ENCODE peak calls at places on chromosome 21, in nine cellular contexts. A is Peyer's patch, S is fibroblast of lung, W is suprapubic skin, K is endothelial cell of umbilical vein, Z is heart left ventricle, Q is right atrium auricular region, C is transverse colon, G is left ventricle myocardium inferior. P is an unnamed sample.

GRCh38 chr21:39429445-39429844 is 16.1 kb downstream of the LCA5L start:
- DNase-seq in A (no peak), S (no peak), W (no peak), K (no peak), Z (no peak), Q (no peak), C (no peak), G (no peak), P (no peak)

GRCh38 chr21:41317458-41317857 is 857 bp downstream of the FAM3B start:
- DNase-seq in A (peak), S (no peak), W (no peak), K (no peak), Z (no peak), Q (no peak), C (no peak), G (no peak), P (no peak)

GRCh38 chr21:15592271-15592860 is 137.4 kb upstream of the USP25 start:
- DNase-seq in A (no peak), S (peak), W (no peak), K (peak), Z (no peak), Q (no peak), C (no peak), G (no peak), P (no peak)

GRCh38 chr21:30714436-30714835 is 4.1 kb downstream of the KRTAP21-3 start:
- DNase-seq in A (no peak), S (no peak), W (no peak), K (no peak), Z (no peak), Q (no peak), C (no peak), G (no peak), P (no peak)

GRCh38 chr21:29645666-29646553 is 293.9 kb downstream of the GRIK1 start:
- DNase-seq in A (no peak), S (peak), W (no peak), K (no peak), Z (no peak), Q (no peak), C (no peak), G (no peak), P (no peak)

GRCh38 chr21:42736646-42737350 is 83.4 kb downstream of the PDE9A start:
- DNase-seq in A (peak), S (no peak), W (peak), K (no peak), Z (no peak), Q (no peak), C (no peak), G (no peak), P (no peak)

GRCh38 chr21:31408306-31409088 is 64.4 kb upstream of the TIAM1 start:
- DNase-seq in A (no peak), S (no peak), W (no peak), K (no peak), Z (no peak), Q (peak), C (no peak), G (no peak), P (peak)

GRCh38 chr21:22758478-22758877 is 1760.3 kb downstream of the NCAM2 start:
- DNase-seq in A (no peak), S (peak), W (no peak), K (peak), Z (no peak), Q (no peak), C (no peak), G (no peak), P (no peak)

GRCh38 chr21:41428311-41428710 is 2.3 kb downstream of the MX1 start:
- DNase-seq in A (no peak), S (no peak), W (no peak), K (no peak), Z (no peak), Q (peak), C (no peak), G (no peak), P (no peak)

GRCh38 chr21:28904961-28905435 is 87.7 kb downstream of the LTN1 start:
- DNase-seq in A (no peak), S (no peak), W (no peak), K (no peak), Z (no peak), Q (no peak), C (peak), G (no peak), P (no peak)

GRCh38 chr21:29299046-29299905 is 554 bp downstream of the BACH1 start:
- DNase-seq in A (peak), S (peak), W (peak), K (peak), Z (peak), Q (peak), C (peak), G (peak), P (peak)

GRCh38 chr21:30831194-30831765 is 1.7 kb upstream of the KRTAP7-1 start:
- DNase-seq in A (no peak), S (no peak), W (no peak), K (no peak), Z (no peak), Q (no peak), C (no peak), G (no peak), P (no peak)

GRCh38 chr21:27694667-27695066 is 727.8 kb upstream of the ADAMTS5 start:
- DNase-seq in A (no peak), S (no peak), W (no peak), K (no peak), Z (no peak), Q (no peak), C (no peak), G (no peak), P (no peak)

GRCh38 chr21:33684068-33684467 is 41.8 kb downstream of the ITSN1 start:
- DNase-seq in A (no peak), S (no peak), W (no peak), K (peak), Z (no peak), Q (no peak), C (no peak), G (no peak), P (no peak)
- H3K4me3 ChIP-seq in A (no peak), S (no peak), W (no peak), K (peak), Z (no peak), Q (no peak), C (no peak), G (no peak), P (no peak)

DNA sequence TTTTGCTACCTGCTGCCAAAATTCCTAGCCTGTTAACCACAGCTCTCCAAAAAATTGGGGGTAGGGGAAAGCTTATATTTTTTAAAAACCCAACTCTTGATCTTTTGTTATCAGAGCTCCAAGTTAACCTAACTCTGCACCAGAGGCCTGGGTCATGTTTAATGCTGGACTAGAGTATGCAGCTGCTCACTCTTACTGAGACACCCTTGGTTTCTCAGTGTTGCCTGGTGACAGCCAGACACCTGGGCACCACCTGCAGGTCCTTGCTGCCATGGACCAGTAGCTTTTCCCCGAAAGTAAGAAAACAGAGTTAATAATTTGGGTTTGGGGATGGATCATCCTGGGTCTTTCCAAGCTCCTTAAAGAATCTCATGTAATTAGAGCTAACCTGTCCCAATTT is 30.1 kb downstream of the KCNJ6 start:
- DNase-seq in A (no peak), S (no peak), W (no peak), K (no peak), Z (no peak), Q (no peak), C (no peak), G (no peak), P (no peak)
- H3K27ac ChIP-seq in A (no peak), S (no peak), W (no peak), K (no peak), Z (no peak), Q (no peak), C (no peak), G (no peak), P (no peak)

GRCh38 chr21:44872266-44872567 is 1.3 kb downstream of the PTTG1IP start:
- DNase-seq in A (no peak), S (no peak), W (no peak), K (no peak), Z (no peak), Q (no peak), C (no peak), G (no peak), P (no peak)
- TF ChIP-seq CTCF in A (no peak), S (no peak), W (no peak), K (no peak), Z (no peak), Q (no peak), C (no peak), G (no peak), P (no peak)

DNA sequence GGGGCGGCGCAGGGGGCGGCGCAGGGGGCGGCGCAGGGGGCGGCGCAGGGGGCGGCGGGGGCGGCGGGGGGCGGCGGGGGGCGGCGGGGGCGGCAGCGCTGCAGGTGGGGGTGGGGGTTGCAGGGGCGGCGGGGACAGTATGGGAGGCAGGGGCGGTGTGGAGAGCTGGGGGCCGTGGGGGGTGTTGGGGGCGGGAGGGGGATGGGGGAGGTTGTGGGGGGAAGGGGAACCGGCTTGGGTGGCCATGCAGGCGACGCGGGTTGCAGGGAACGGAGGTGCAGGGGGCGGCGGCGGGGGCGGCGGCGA is 13.0 kb upstream of the SLC19A1 start:
- DNase-seq in A (no peak), S (no peak), W (no peak), K (no peak), Z (no peak), Q (no peak), C (no peak), G (no peak), P (no peak)
- H3K4me3 ChIP-seq in A (peak), S (no peak), W (peak), K (no peak), Z (peak), Q (peak), C (peak), G (peak), P (peak)

DNA sequence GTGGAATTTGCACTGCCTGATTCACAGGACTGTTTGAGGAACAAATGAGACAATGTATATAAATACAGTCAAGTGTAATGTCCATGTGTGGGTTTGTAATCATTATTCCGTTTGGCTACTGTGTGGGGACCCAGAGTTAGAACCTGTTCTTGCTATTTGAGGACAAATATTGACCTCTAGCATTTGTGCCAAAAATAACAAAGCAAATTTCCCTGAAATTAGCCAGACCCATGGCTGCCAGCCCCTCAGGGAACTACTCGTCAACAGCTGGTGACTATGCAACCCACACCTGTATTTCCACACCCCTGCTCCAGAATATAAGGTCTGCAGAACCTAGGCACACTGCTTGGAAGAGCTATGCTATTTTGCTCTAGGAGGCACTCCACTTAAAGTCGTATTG is 70.7 kb downstream of the KCNJ6 start:
- DNase-seq in A (no peak), S (no peak), W (no peak), K (no peak), Z (no peak), Q (no peak), C (no peak), G (no peak), P (peak)
- H3K27ac ChIP-seq in A (no peak), S (no peak), W (no peak), K (no peak), Z (no peak), Q (no peak), C (no peak), G (no peak), P (peak)

GRCh38 chr21:35062016-35062415 is 12.9 kb upstream of the RUNX1 start:
- DNase-seq in A (no peak), S (no peak), W (no peak), K (no peak), Z (no peak), Q (no peak), C (no peak), G (no peak), P (no peak)

GRCh38 chr21:35059742-35060141 is 10.6 kb upstream of the RUNX1 start:
- DNase-seq in A (no peak), S (no peak), W (no peak), K (no peak), Z (no peak), Q (no peak), C (no peak), G (no peak), P (no peak)

GRCh38 chr21:35053356-35054096 is 4.4 kb upstream of the RUNX1 start:
- DNase-seq in A (no peak), S (no peak), W (no peak), K (no peak), Z (no peak), Q (no peak), C (no peak), G (no peak), P (no peak)

GRCh38 chr21:35058058-35058457 is 9.0 kb upstream of the RUNX1 start:
- DNase-seq in A (no peak), S (no peak), W (no peak), K (no peak), Z (no peak), Q (no peak), C (no peak), G (no peak), P (no peak)

DNA sequence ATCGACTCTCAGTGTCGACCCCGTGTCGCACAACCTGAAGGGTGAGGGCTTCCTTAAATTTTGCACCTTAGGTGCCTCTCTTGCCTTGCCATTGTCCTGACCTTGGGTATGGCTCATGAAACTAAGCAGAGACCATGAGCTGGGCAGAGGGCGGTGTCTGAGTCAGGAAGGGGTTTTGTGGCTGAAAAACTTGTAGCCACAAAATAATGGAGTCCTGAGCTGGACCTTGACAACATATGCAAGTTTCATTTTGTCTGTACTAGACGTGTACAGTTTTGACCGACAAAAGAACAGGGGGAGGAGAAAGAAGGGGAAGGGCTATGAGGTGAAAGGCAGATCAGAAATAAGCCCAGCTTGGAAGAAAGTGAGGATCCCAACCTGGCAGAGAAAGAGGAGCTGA is 8.3 kb upstream of the RUNX1 start:
- DNase-seq in A (no peak), S (no peak), W (no peak), K (no peak), Z (no peak), Q (no peak), C (no peak), G (no peak), P (no peak)
- TF ChIP-seq CTCF in A (no peak), S (no peak), W (no peak), K (no peak), Z (no peak), Q (no peak), C (no peak), G (no peak), P (no peak)

DNA sequence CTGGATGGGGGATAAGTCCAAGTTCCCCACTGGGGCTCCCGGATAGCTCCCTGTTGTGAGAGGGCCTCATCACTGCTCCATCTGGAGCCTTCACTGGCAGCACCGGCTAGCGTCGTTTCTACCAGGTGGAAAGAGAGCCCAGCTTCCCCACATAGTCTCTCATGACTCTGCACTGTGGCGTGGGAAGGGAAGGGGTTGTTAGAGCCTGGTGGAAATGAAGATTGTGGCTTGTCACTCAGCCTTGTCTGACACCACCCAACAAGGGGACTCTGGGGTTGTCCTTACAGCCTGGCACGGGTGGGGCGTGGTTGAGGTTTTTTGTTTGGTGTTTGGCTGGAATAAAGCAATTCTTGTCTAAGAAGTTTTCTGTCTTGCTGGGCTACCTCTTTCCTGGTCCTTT is 94.6 kb downstream of the ADARB1 start:
- DNase-seq in A (no peak), S (no peak), W (no peak), K (no peak), Z (no peak), Q (no peak), C (no peak), G (no peak), P (no peak)
- H3K4me3 ChIP-seq in A (no peak), S (no peak), W (no peak), K (no peak), Z (no peak), Q (no peak), C (no peak), G (no peak), P (no peak)

DNA sequence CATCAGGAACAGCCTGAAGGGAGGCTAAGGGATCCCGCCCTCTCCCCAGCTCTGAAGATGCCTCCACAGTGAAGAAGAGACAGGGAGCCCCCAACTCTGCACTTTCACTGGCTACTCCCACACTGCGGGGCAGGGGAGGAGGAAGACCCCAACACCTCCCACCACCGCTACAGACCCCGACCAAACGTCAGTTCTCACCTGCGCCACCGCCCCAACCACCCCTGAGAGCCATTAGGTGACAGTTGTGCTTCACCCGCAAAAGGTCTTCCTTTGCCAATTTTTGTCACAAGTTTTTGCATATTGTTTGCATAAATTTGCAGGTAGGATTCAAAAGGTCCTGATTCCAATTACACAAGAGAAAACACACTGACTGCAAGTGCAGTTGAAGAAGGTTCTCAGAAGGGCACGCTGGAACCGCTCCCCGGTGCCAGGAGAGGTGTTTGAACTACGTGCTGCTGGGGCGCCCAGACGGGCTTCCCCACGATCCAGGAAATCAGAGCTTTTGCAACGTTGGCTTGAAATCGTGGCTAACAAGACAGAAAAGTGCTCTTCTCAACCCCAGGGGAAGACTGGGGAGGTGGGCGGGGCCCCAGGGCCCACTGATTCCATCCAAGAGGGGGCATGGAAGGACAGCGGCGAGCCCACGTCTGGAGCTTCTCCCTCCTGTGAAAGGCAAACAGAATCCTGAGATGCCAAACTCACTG is 41.0 kb downstream of the LRRC3 start:
- DNase-seq in A (no peak), S (no peak), W (no peak), K (no peak), Z (no peak), Q (no peak), C (no peak), G (no peak), P (peak)
- H3K27ac ChIP-seq in A (no peak), S (no peak), W (no peak), K (no peak), Z (no peak), Q (no peak), C (no peak), G (no peak), P (no peak)

GRCh38 chr21:44612669-44613229 is 870 bp downstream of the KRTAP10-8 start:
- DNase-seq in A (no peak), S (no peak), W (no peak), K (no peak), Z (no peak), Q (no peak), C (no peak), G (no peak), P (no peak)
- TF ChIP-seq CTCF in A (no peak), S (no peak), W (no peak), K (no peak), Z (no peak), Q (no peak), C (no peak), G (no peak), P (no peak)

P was measured in right lobe of liver.